ENCODE peak calls at places on chromosomes 7 and 10, in eight cellular contexts. S is A549, P is right lobe of liver, X is spleen, T is IMR-90, Q is transverse colon, N is ovary, J is tibial nerve. C is an unnamed sample.
A peak's percentile ranks its signal among the peaks of the same experiment; 100 is the strongest.

GRCh38 chr10:86305521-86305920 is 61.1 kb downstream of the GRID1 start:
- DNase-seq in X (peak; percentile 8), Q (no peak), S (no peak), J (no peak), T (no peak), P (peak; percentile 4), N (no peak), C (no peak)

GRCh38 chr10:92574545-92575377 is 868 bp upstream of the IDE start:
- DNase-seq in Q (no peak), J (no peak), T (peak; percentile 36), P (no peak), N (no peak), X (no peak), S (peak; percentile 87), C (no peak)

GRCh38 chr7:103866919-103867318 is 122.5 kb downstream of the RELN start:
- DNase-seq in S (no peak), P (no peak), J (no peak), X (no peak), Q (no peak), T (no peak), N (no peak), C (no peak)

GRCh38 chr10:121848082-121848481 is 79.7 kb downstream of the ATE1 start:
- DNase-seq in T (no peak), X (no peak), N (no peak), Q (no peak), S (no peak), P (no peak), J (no peak), C (no peak)

GRCh38 chr10:72697711-72698110 is 5.8 kb downstream of the MCU start:
- DNase-seq in P (no peak), Q (no peak), N (no peak), T (no peak), J (no peak), X (no peak), S (no peak), C (no peak)

GRCh38 chr7:35694161-35694783 is 663 bp downstream of the HERPUD2 start:
- DNase-seq in N (no peak), T (peak; percentile 4), S (no peak), X (no peak), J (no peak), P (peak; percentile 57), Q (no peak), C (no peak)

GRCh38 chr10:124522131-124522902 is 60.7 kb downstream of the LHPP start:
- DNase-seq in N (peak; percentile 32), X (peak; percentile 66), J (no peak), Q (no peak), P (no peak), T (no peak), S (no peak), C (peak; percentile 52)

GRCh38 chr7:156147771-156148504 is 335.7 kb upstream of the SHH start:
- DNase-seq in T (no peak), S (no peak), N (no peak), X (no peak), P (no peak), Q (no peak), J (no peak), C (no peak)

GRCh38 chr7:107029061-107029763 is 15.3 kb upstream of the PRKAR2B start:
- DNase-seq in P (no peak), T (peak; percentile 9), Q (no peak), J (no peak), N (no peak), S (no peak), X (no peak), C (no peak)

GRCh38 chr7:139743267-139743966 is 34.4 kb downstream of the HIPK2 start:
- DNase-seq in J (no peak), T (no peak), N (no peak), X (no peak), P (no peak), S (no peak), Q (no peak), C (no peak)
- H3K4me1 ChIP-seq in J (no peaks in the 10 kb centered on the region), T (peaks cover 50% of the 10 kb centered on the region), N (peaks cover 17% of the 10 kb centered on the region), X (peaks cover 89% of the 10 kb centered on the region), P (peaks cover 9% of the 10 kb centered on the region), S (peaks cover 70% of the 10 kb centered on the region), Q (peaks cover 70% of the 10 kb centered on the region), C (peaks cover 8% of the 10 kb centered on the region)

GRCh38 chr10:2681911-2682310 is 385.4 kb upstream of the PFKP start:
- DNase-seq in N (no peak), P (no peak), Q (no peak), S (no peak), X (no peak), T (no peak), J (no peak), C (no peak)
- H3K4me3 ChIP-seq in N (no peak overlapping the region), P (no peak overlapping the region), Q (no peak overlapping the region), S (no peak overlapping the region), X (no peak overlapping the region), T (no peak overlapping the region), J (no peak overlapping the region), C (no peak overlapping the region)

DNA sequence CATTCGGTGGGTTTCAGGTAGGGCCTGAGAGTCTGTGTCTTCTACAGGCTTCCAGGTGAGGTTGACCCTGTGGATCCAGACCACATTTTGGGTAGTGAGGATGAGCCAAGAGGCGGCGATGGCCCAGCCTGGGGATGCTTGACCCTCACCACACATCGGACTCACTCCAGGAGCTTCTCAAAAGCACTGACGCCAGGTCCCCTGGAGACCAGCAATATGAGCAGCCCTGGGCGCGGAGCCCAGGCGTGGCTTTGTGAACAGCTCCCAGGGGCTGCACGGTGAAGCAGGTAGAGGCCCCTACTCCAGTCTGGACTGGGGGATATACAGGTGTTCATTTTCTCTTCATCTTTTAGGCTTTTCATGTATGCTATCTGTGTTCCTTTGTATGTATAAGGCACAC is 139.7 kb upstream of the PCBD1 start:
- DNase-seq in J (no peak), S (no peak), P (no peak), N (no peak), T (no peak), X (peak; percentile 37), Q (no peak), C (no peak)
- TF ChIP-seq POLR2A in J (no peak), S (no peak), P (no peak), N (no peak), T (no peak), X (no peak), Q (no peak), C (no peak)

GRCh38 chr7:710161-710560 is 16.3 kb upstream of the DNAAF5 start:
- DNase-seq in S (no peak), J (no peak), X (peak; percentile 53), P (no peak), T (no peak), Q (no peak), N (peak; percentile 17), C (no peak)
- H3K4me1 ChIP-seq in S (no peaks in the 10 kb centered on the region), J (peaks cover 4% of the 10 kb centered on the region), X (peaks cover 40% of the 10 kb centered on the region), P (no peaks in the 10 kb centered on the region), T (peaks cover 3% of the 10 kb centered on the region), Q (peaks cover 28% of the 10 kb centered on the region), N (peaks cover 7% of the 10 kb centered on the region), C (no peaks in the 10 kb centered on the region)

DNA sequence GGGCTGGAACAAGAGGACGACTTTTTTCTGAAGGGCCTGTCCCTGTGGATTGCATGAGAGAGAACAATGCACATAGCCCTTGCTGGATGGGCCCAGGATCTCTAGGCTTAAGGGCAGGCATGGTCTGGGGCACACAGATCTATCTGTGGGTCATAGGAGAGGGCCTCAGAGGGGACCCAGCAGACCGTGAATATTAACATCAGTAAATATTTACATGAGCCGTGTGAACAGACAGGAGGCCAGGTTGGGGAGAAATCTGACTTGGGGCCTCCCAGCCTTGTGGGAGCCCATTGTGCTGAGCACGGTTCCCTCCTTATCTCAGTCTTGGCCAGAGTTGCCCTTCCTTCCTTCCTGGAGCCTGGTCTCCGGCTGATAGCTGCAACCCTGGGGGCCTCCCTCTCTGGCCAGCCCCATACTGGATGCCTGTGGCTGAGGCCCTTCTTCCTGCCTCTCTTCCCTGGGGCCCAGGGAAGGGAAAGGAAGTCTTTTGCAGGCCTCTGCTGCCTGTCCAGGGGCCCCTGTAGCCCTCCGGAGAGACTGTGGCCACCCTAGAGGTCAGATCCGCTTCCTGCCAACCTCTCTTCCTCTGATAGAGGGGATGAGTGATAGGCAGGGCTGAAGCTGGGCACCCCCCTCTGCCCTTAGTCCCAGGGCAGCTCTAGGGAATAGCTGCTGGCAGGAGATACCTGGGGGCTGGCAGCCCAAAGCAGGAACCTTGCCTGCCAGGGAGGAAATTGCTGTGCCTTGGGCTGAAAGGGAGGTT is 44.5 kb upstream of the TRIM8 start:
- DNase-seq in N (no peak), P (no peak), J (no peak), S (no peak), X (peak; percentile 83), Q (no peak), T (no peak), C (no peak)
- H3K4me3 ChIP-seq in N (no peak overlapping the region), P (no peak overlapping the region), J (no peak overlapping the region), S (no peak overlapping the region), X (no peak overlapping the region), Q (no peak overlapping the region), T (no peak overlapping the region), C (no peak overlapping the region)

GRCh38 chr7:80623465-80624252 is 14.8 kb upstream of the CD36 start:
- DNase-seq in S (no peak), Q (no peak), X (no peak), N (no peak), P (no peak), J (no peak), T (no peak), C (no peak)
- TF ChIP-seq POLR2A in S (no peak), Q (no peak), X (no peak), N (no peak), P (no peak), J (no peak), T (no peak), C (no peak)